ENCODE peak calls at places on chromosome 6, in eight cellular contexts. One of them, this sample, is unnamed.

GRCh38 chr6:99187429-99187828 is 162.0 kb downstream of the FAXC start:
- DNase-seq in HEK293T: no peak
- DNase-seq in thyroid gland: no peak
- DNase-seq in NCI-H774: no peak
- DNase-seq in fibroblast of the conjunctiva: no peak
- DNase-seq in iPS-NIHi11: peak
- DNase-seq in neuronal stem cell: no peak
- DNase-seq in stimulated activated CD4-positive, alpha-beta T cell treated with anti-CD3 and anti-CD28 coated beads, Interleukin-15, amount 100 ng/mL, for 24 hours: no peak
- DNase-seq in this sample: peak

GRCh38 chr6:49202923-49203322 is 260.1 kb downstream of the MMUT start:
- DNase-seq in HEK293T: no peak
- DNase-seq in NCI-H774: no peak
- DNase-seq in neuronal stem cell: no peak
- DNase-seq in iPS-NIHi11: no peak
- DNase-seq in fibroblast of the conjunctiva: no peak
- DNase-seq in thyroid gland: no peak
- DNase-seq in stimulated activated CD4-positive, alpha-beta T cell treated with anti-CD3 and anti-CD28 coated beads, Interleukin-15, amount 100 ng/mL, for 24 hours: no peak
- DNase-seq in this sample: no peak

GRCh38 chr6:53673138-53673801 is 7.7 kb upstream of the KLHL31 start:
- DNase-seq in stimulated activated CD4-positive, alpha-beta T cell treated with anti-CD3 and anti-CD28 coated beads, Interleukin-15, amount 100 ng/mL, for 24 hours: no peak
- DNase-seq in NCI-H774: no peak
- DNase-seq in HEK293T: no peak
- DNase-seq in iPS-NIHi11: no peak
- DNase-seq in neuronal stem cell: no peak
- DNase-seq in fibroblast of the conjunctiva: peak
- DNase-seq in thyroid gland: peak
- DNase-seq in this sample: peak

GRCh38 chr6:91299544-91300491 is 712.9 kb upstream of the MAP3K7 start:
- DNase-seq in stimulated activated CD4-positive, alpha-beta T cell treated with anti-CD3 and anti-CD28 coated beads, Interleukin-15, amount 100 ng/mL, for 24 hours: no peak
- DNase-seq in HEK293T: peak
- DNase-seq in iPS-NIHi11: peak
- DNase-seq in NCI-H774: peak
- DNase-seq in fibroblast of the conjunctiva: peak
- DNase-seq in neuronal stem cell: peak
- DNase-seq in thyroid gland: peak
- DNase-seq in this sample: no peak

GRCh38 chr6:152952866-152953509 is 29.9 kb downstream of the FBXO5 start:
- DNase-seq in iPS-NIHi11: peak
- DNase-seq in HEK293T: peak
- DNase-seq in stimulated activated CD4-positive, alpha-beta T cell treated with anti-CD3 and anti-CD28 coated beads, Interleukin-15, amount 100 ng/mL, for 24 hours: no peak
- DNase-seq in thyroid gland: no peak
- DNase-seq in neuronal stem cell: no peak
- DNase-seq in NCI-H774: no peak
- DNase-seq in fibroblast of the conjunctiva: peak
- DNase-seq in this sample: peak

GRCh38 chr6:109318328-109318876 is 63.9 kb downstream of the CD164 start:
- DNase-seq in neuronal stem cell: no peak
- DNase-seq in iPS-NIHi11: no peak
- DNase-seq in stimulated activated CD4-positive, alpha-beta T cell treated with anti-CD3 and anti-CD28 coated beads, Interleukin-15, amount 100 ng/mL, for 24 hours: no peak
- DNase-seq in HEK293T: no peak
- DNase-seq in NCI-H774: peak
- DNase-seq in fibroblast of the conjunctiva: no peak
- DNase-seq in thyroid gland: peak
- DNase-seq in this sample: no peak

GRCh38 chr6:16591681-16592549 is 169.3 kb downstream of the ATXN1 start:
- DNase-seq in stimulated activated CD4-positive, alpha-beta T cell treated with anti-CD3 and anti-CD28 coated beads, Interleukin-15, amount 100 ng/mL, for 24 hours: peak
- DNase-seq in NCI-H774: no peak
- DNase-seq in thyroid gland: no peak
- DNase-seq in HEK293T: no peak
- DNase-seq in fibroblast of the conjunctiva: no peak
- DNase-seq in neuronal stem cell: no peak
- DNase-seq in iPS-NIHi11: no peak
- DNase-seq in this sample: no peak

GRCh38 chr6:44662461-44663121 is 275.1 kb downstream of the CDC5L start:
- DNase-seq in stimulated activated CD4-positive, alpha-beta T cell treated with anti-CD3 and anti-CD28 coated beads, Interleukin-15, amount 100 ng/mL, for 24 hours: no peak
- DNase-seq in neuronal stem cell: peak
- DNase-seq in iPS-NIHi11: peak
- DNase-seq in HEK293T: no peak
- DNase-seq in NCI-H774: no peak
- DNase-seq in thyroid gland: peak
- DNase-seq in fibroblast of the conjunctiva: no peak
- DNase-seq in this sample: no peak

GRCh38 chr6:103236923-103237322 is 1622.8 kb downstream of the HACE1 start:
- DNase-seq in iPS-NIHi11: peak
- DNase-seq in HEK293T: no peak
- DNase-seq in thyroid gland: no peak
- DNase-seq in stimulated activated CD4-positive, alpha-beta T cell treated with anti-CD3 and anti-CD28 coated beads, Interleukin-15, amount 100 ng/mL, for 24 hours: no peak
- DNase-seq in fibroblast of the conjunctiva: no peak
- DNase-seq in NCI-H774: no peak
- DNase-seq in neuronal stem cell: no peak
- DNase-seq in this sample: no peak

GRCh38 chr6:159169557-159170332 is 545 bp downstream of the FNDC1 start:
- DNase-seq in stimulated activated CD4-positive, alpha-beta T cell treated with anti-CD3 and anti-CD28 coated beads, Interleukin-15, amount 100 ng/mL, for 24 hours: peak
- DNase-seq in thyroid gland: peak
- DNase-seq in neuronal stem cell: peak
- DNase-seq in iPS-NIHi11: peak
- DNase-seq in NCI-H774: no peak
- DNase-seq in fibroblast of the conjunctiva: no peak
- DNase-seq in HEK293T: peak
- DNase-seq in this sample: no peak

GRCh38 chr6:119148102-119148824 is 69.8 kb upstream of the FAM184A start:
- DNase-seq in iPS-NIHi11: peak
- DNase-seq in NCI-H774: peak
- DNase-seq in HEK293T: peak
- DNase-seq in thyroid gland: peak
- DNase-seq in fibroblast of the conjunctiva: peak
- DNase-seq in neuronal stem cell: peak
- DNase-seq in stimulated activated CD4-positive, alpha-beta T cell treated with anti-CD3 and anti-CD28 coated beads, Interleukin-15, amount 100 ng/mL, for 24 hours: no peak
- DNase-seq in this sample: peak

GRCh38 chr6:72748759-72749158 is 126.9 kb downstream of the KCNQ5 start:
- DNase-seq in neuronal stem cell: no peak
- DNase-seq in iPS-NIHi11: no peak
- DNase-seq in NCI-H774: no peak
- DNase-seq in stimulated activated CD4-positive, alpha-beta T cell treated with anti-CD3 and anti-CD28 coated beads, Interleukin-15, amount 100 ng/mL, for 24 hours: peak
- DNase-seq in thyroid gland: no peak
- DNase-seq in fibroblast of the conjunctiva: peak
- DNase-seq in HEK293T: no peak
- DNase-seq in this sample: peak

GRCh38 chr6:131353876-131354275 is 218.6 kb downstream of the AKAP7 start:
- DNase-seq in fibroblast of the conjunctiva: no peak
- DNase-seq in HEK293T: no peak
- DNase-seq in stimulated activated CD4-positive, alpha-beta T cell treated with anti-CD3 and anti-CD28 coated beads, Interleukin-15, amount 100 ng/mL, for 24 hours: no peak
- DNase-seq in NCI-H774: no peak
- DNase-seq in thyroid gland: no peak
- DNase-seq in neuronal stem cell: no peak
- DNase-seq in iPS-NIHi11: no peak
- DNase-seq in this sample: no peak

GRCh38 chr6:34964564-34964963 is 75.5 kb downstream of the ANKS1A start:
- DNase-seq in iPS-NIHi11: no peak
- DNase-seq in HEK293T: no peak
- DNase-seq in thyroid gland: no peak
- DNase-seq in NCI-H774: no peak
- DNase-seq in fibroblast of the conjunctiva: peak
- DNase-seq in neuronal stem cell: no peak
- DNase-seq in stimulated activated CD4-positive, alpha-beta T cell treated with anti-CD3 and anti-CD28 coated beads, Interleukin-15, amount 100 ng/mL, for 24 hours: no peak
- DNase-seq in this sample: no peak

GRCh38 chr6:123841067-123841896 is 37.6 kb downstream of the NKAIN2 start:
- DNase-seq in iPS-NIHi11: no peak
- DNase-seq in NCI-H774: peak
- DNase-seq in fibroblast of the conjunctiva: no peak
- DNase-seq in HEK293T: peak
- DNase-seq in thyroid gland: no peak
- DNase-seq in stimulated activated CD4-positive, alpha-beta T cell treated with anti-CD3 and anti-CD28 coated beads, Interleukin-15, amount 100 ng/mL, for 24 hours: no peak
- DNase-seq in neuronal stem cell: no peak
- DNase-seq in this sample: no peak

GRCh38 chr6:111105578-111105977 is 18.3 kb downstream of the SLC16A10 start:
- DNase-seq in HEK293T: no peak
- DNase-seq in stimulated activated CD4-positive, alpha-beta T cell treated with anti-CD3 and anti-CD28 coated beads, Interleukin-15, amount 100 ng/mL, for 24 hours: peak
- DNase-seq in iPS-NIHi11: peak
- DNase-seq in neuronal stem cell: no peak
- DNase-seq in fibroblast of the conjunctiva: peak
- DNase-seq in NCI-H774: peak
- DNase-seq in thyroid gland: peak
- DNase-seq in this sample: peak

GRCh38 chr6:160428818-160429744 is 80.9 kb downstream of the SLC22A3 start:
- DNase-seq in neuronal stem cell: peak
- DNase-seq in thyroid gland: no peak
- DNase-seq in NCI-H774: no peak
- DNase-seq in stimulated activated CD4-positive, alpha-beta T cell treated with anti-CD3 and anti-CD28 coated beads, Interleukin-15, amount 100 ng/mL, for 24 hours: no peak
- DNase-seq in iPS-NIHi11: peak
- DNase-seq in fibroblast of the conjunctiva: no peak
- DNase-seq in HEK293T: no peak
- DNase-seq in this sample: no peak

GRCh38 chr6:111845441-111845871 is 27.8 kb downstream of the FYN start:
- DNase-seq in fibroblast of the conjunctiva: no peak
- DNase-seq in NCI-H774: no peak
- DNase-seq in thyroid gland: no peak
- DNase-seq in stimulated activated CD4-positive, alpha-beta T cell treated with anti-CD3 and anti-CD28 coated beads, Interleukin-15, amount 100 ng/mL, for 24 hours: no peak
- DNase-seq in HEK293T: no peak
- DNase-seq in iPS-NIHi11: peak
- DNase-seq in neuronal stem cell: no peak
- DNase-seq in this sample: no peak

GRCh38 chr6:40358473-40359460 is 228.4 kb downstream of the LRFN2 start:
- DNase-seq in NCI-H774: no peak
- DNase-seq in stimulated activated CD4-positive, alpha-beta T cell treated with anti-CD3 and anti-CD28 coated beads, Interleukin-15, amount 100 ng/mL, for 24 hours: no peak
- DNase-seq in thyroid gland: no peak
- DNase-seq in iPS-NIHi11: no peak
- DNase-seq in fibroblast of the conjunctiva: no peak
- DNase-seq in neuronal stem cell: no peak
- DNase-seq in HEK293T: peak
- DNase-seq in this sample: no peak

GRCh38 chr6:47413752-47414516 is 63.7 kb upstream of the CD2AP start:
- DNase-seq in iPS-NIHi11: peak
- DNase-seq in stimulated activated CD4-positive, alpha-beta T cell treated with anti-CD3 and anti-CD28 coated beads, Interleukin-15, amount 100 ng/mL, for 24 hours: peak
- DNase-seq in neuronal stem cell: peak
- DNase-seq in HEK293T: peak
- DNase-seq in thyroid gland: peak
- DNase-seq in fibroblast of the conjunctiva: peak
- DNase-seq in NCI-H774: peak
- DNase-seq in this sample: peak

GRCh38 chr6:76752841-76753240 is 680.4 kb upstream of the IMPG1 start:
- DNase-seq in HEK293T: no peak
- DNase-seq in iPS-NIHi11: no peak
- DNase-seq in thyroid gland: no peak
- DNase-seq in NCI-H774: no peak
- DNase-seq in fibroblast of the conjunctiva: no peak
- DNase-seq in neuronal stem cell: no peak
- DNase-seq in stimulated activated CD4-positive, alpha-beta T cell treated with anti-CD3 and anti-CD28 coated beads, Interleukin-15, amount 100 ng/mL, for 24 hours: no peak
- DNase-seq in this sample: no peak

GRCh38 chr6:52573295-52573694 is 3.6 kb downstream of the TRAM2 start:
- DNase-seq in neuronal stem cell: peak
- DNase-seq in NCI-H774: no peak
- DNase-seq in iPS-NIHi11: peak
- DNase-seq in stimulated activated CD4-positive, alpha-beta T cell treated with anti-CD3 and anti-CD28 coated beads, Interleukin-15, amount 100 ng/mL, for 24 hours: no peak
- DNase-seq in thyroid gland: peak
- DNase-seq in fibroblast of the conjunctiva: no peak
- DNase-seq in HEK293T: no peak
- DNase-seq in this sample: no peak

GRCh38 chr6:52286798-52287432 is 2.4 kb upstream of the MCM3 start:
- DNase-seq in iPS-NIHi11: peak
- DNase-seq in stimulated activated CD4-positive, alpha-beta T cell treated with anti-CD3 and anti-CD28 coated beads, Interleukin-15, amount 100 ng/mL, for 24 hours: peak
- DNase-seq in neuronal stem cell: peak
- DNase-seq in HEK293T: peak
- DNase-seq in NCI-H774: peak
- DNase-seq in thyroid gland: peak
- DNase-seq in fibroblast of the conjunctiva: peak
- DNase-seq in this sample: peak

GRCh38 chr6:1771324-1771723 is 161.6 kb downstream of the FOXC1 start:
- DNase-seq in thyroid gland: no peak
- DNase-seq in fibroblast of the conjunctiva: no peak
- DNase-seq in iPS-NIHi11: no peak
- DNase-seq in neuronal stem cell: no peak
- DNase-seq in NCI-H774: peak
- DNase-seq in HEK293T: no peak
- DNase-seq in stimulated activated CD4-positive, alpha-beta T cell treated with anti-CD3 and anti-CD28 coated beads, Interleukin-15, amount 100 ng/mL, for 24 hours: peak
- DNase-seq in this sample: peak

GRCh38 chr6:49909508-49910047 is 43.2 kb upstream of the CRISP1 start:
- DNase-seq in iPS-NIHi11: no peak
- DNase-seq in neuronal stem cell: no peak
- DNase-seq in thyroid gland: no peak
- DNase-seq in stimulated activated CD4-positive, alpha-beta T cell treated with anti-CD3 and anti-CD28 coated beads, Interleukin-15, amount 100 ng/mL, for 24 hours: no peak
- DNase-seq in NCI-H774: no peak
- DNase-seq in fibroblast of the conjunctiva: no peak
- DNase-seq in HEK293T: no peak
- DNase-seq in this sample: no peak

GRCh38 chr6:47349931-47350330 is 40.2 kb upstream of the TNFRSF21 start:
- DNase-seq in fibroblast of the conjunctiva: no peak
- DNase-seq in HEK293T: no peak
- DNase-seq in stimulated activated CD4-positive, alpha-beta T cell treated with anti-CD3 and anti-CD28 coated beads, Interleukin-15, amount 100 ng/mL, for 24 hours: no peak
- DNase-seq in NCI-H774: no peak
- DNase-seq in thyroid gland: no peak
- DNase-seq in iPS-NIHi11: no peak
- DNase-seq in neuronal stem cell: no peak
- DNase-seq in this sample: no peak

GRCh38 chr6:12340488-12340818 is 50.3 kb downstream of the EDN1 start:
- DNase-seq in NCI-H774: no peak
- DNase-seq in iPS-NIHi11: no peak
- DNase-seq in neuronal stem cell: no peak
- DNase-seq in fibroblast of the conjunctiva: no peak
- DNase-seq in HEK293T: no peak
- DNase-seq in thyroid gland: no peak
- DNase-seq in stimulated activated CD4-positive, alpha-beta T cell treated with anti-CD3 and anti-CD28 coated beads, Interleukin-15, amount 100 ng/mL, for 24 hours: no peak
- DNase-seq in this sample: no peak

GRCh38 chr6:91697010-91697694 is 1110.3 kb upstream of the MAP3K7 start:
- DNase-seq in iPS-NIHi11: no peak
- DNase-seq in NCI-H774: no peak
- DNase-seq in thyroid gland: no peak
- DNase-seq in HEK293T: no peak
- DNase-seq in stimulated activated CD4-positive, alpha-beta T cell treated with anti-CD3 and anti-CD28 coated beads, Interleukin-15, amount 100 ng/mL, for 24 hours: no peak
- DNase-seq in neuronal stem cell: no peak
- DNase-seq in fibroblast of the conjunctiva: no peak
- DNase-seq in this sample: peak

GRCh38 chr6:80336906-80337305 is 230.4 kb downstream of the BCKDHB start:
- DNase-seq in iPS-NIHi11: no peak
- DNase-seq in HEK293T: no peak
- DNase-seq in fibroblast of the conjunctiva: no peak
- DNase-seq in NCI-H774: no peak
- DNase-seq in stimulated activated CD4-positive, alpha-beta T cell treated with anti-CD3 and anti-CD28 coated beads, Interleukin-15, amount 100 ng/mL, for 24 hours: no peak
- DNase-seq in thyroid gland: no peak
- DNase-seq in neuronal stem cell: no peak
- DNase-seq in this sample: no peak

GRCh38 chr6:109183109-109183508 is 87.8 kb downstream of the CEP57L1 start:
- DNase-seq in stimulated activated CD4-positive, alpha-beta T cell treated with anti-CD3 and anti-CD28 coated beads, Interleukin-15, amount 100 ng/mL, for 24 hours: no peak
- DNase-seq in iPS-NIHi11: no peak
- DNase-seq in neuronal stem cell: no peak
- DNase-seq in HEK293T: no peak
- DNase-seq in NCI-H774: peak
- DNase-seq in fibroblast of the conjunctiva: no peak
- DNase-seq in thyroid gland: no peak
- DNase-seq in this sample: peak

GRCh38 chr6:85404497-85405174 is 45.2 kb upstream of the NT5E start:
- DNase-seq in HEK293T: no peak
- DNase-seq in thyroid gland: peak
- DNase-seq in NCI-H774: no peak
- DNase-seq in neuronal stem cell: no peak
- DNase-seq in stimulated activated CD4-positive, alpha-beta T cell treated with anti-CD3 and anti-CD28 coated beads, Interleukin-15, amount 100 ng/mL, for 24 hours: no peak
- DNase-seq in iPS-NIHi11: no peak
- DNase-seq in fibroblast of the conjunctiva: peak
- DNase-seq in this sample: peak

GRCh38 chr6:3162565-3163247 is 5.4 kb upstream of the TUBB2A start:
- DNase-seq in HEK293T: peak
- DNase-seq in fibroblast of the conjunctiva: peak
- DNase-seq in thyroid gland: peak
- DNase-seq in stimulated activated CD4-positive, alpha-beta T cell treated with anti-CD3 and anti-CD28 coated beads, Interleukin-15, amount 100 ng/mL, for 24 hours: peak
- DNase-seq in NCI-H774: peak
- DNase-seq in neuronal stem cell: peak
- DNase-seq in iPS-NIHi11: peak
- DNase-seq in this sample: peak

GRCh38 chr6:92110390-92110789 is 1309.0 kb downstream of the EPHA7 start:
- DNase-seq in HEK293T: no peak
- DNase-seq in thyroid gland: no peak
- DNase-seq in NCI-H774: peak
- DNase-seq in neuronal stem cell: no peak
- DNase-seq in stimulated activated CD4-positive, alpha-beta T cell treated with anti-CD3 and anti-CD28 coated beads, Interleukin-15, amount 100 ng/mL, for 24 hours: no peak
- DNase-seq in fibroblast of the conjunctiva: no peak
- DNase-seq in iPS-NIHi11: no peak
- DNase-seq in this sample: no peak

GRCh38 chr6:154501287-154501868 is 9.1 kb downstream of the CNKSR3 start:
- DNase-seq in iPS-NIHi11: no peak
- DNase-seq in thyroid gland: no peak
- DNase-seq in NCI-H774: no peak
- DNase-seq in stimulated activated CD4-positive, alpha-beta T cell treated with anti-CD3 and anti-CD28 coated beads, Interleukin-15, amount 100 ng/mL, for 24 hours: no peak
- DNase-seq in HEK293T: no peak
- DNase-seq in fibroblast of the conjunctiva: no peak
- DNase-seq in neuronal stem cell: no peak
- DNase-seq in this sample: no peak

This sample was measured in RWPE1.